ENCODE peak calls at places on chromosomes 16 and 17, in five cellular contexts. N is Peyer's patch; C is ascending aorta; X is naive thymus-derived CD4-positive, alpha-beta T cell; L is esophagus squamous epithelium. Z is an unnamed sample.

GRCh38 chr17:2394775-2395191 is 6.1 kb downstream of the MNT start:
- DNase-seq in N (no peak), C (no peak), X (peak; percentile 10), L (no peak), Z (no peak)

GRCh38 chr16:46859719-46860152 is 24.4 kb upstream of the GPT2 start:
- DNase-seq in N (peak; percentile 62), C (no peak), X (no peak), L (no peak), Z (no peak)

GRCh38 chr17:2018716-2019490 is 6.2 kb downstream of the RTN4RL1 start:
- DNase-seq in N (no peak), C (no peak), X (no peak), L (no peak), Z (no peak)

GRCh38 chr17:82964851-82965341 is 114.5 kb upstream of the METRNL start:
- DNase-seq in N (peak; percentile 42), C (no peak), X (no peak), L (no peak), Z (no peak)

GRCh38 chr17:27564463-27564862 is 66.5 kb upstream of the LGALS9 start:
- DNase-seq in N (no peak), C (no peak), X (no peak), L (no peak), Z (no peak)

GRCh38 chr16:84970447-84971127 is 40.7 kb downstream of the ZDHHC7 start:
- DNase-seq in N (peak; percentile 86), C (peak; percentile 84), X (peak; percentile 74), L (no peak), Z (no peak)

GRCh38 chr17:50027639-50028206 is 28.2 kb upstream of the ITGA3 start:
- DNase-seq in N (no peak), C (peak; percentile 96), X (no peak), L (no peak), Z (peak; percentile 68)

GRCh38 chr17:11996722-11997146 is 541 bp downstream of the ZNF18 start:
- DNase-seq in N (no peak), C (peak; percentile 65), X (peak; percentile 40), L (peak; percentile 35), Z (no peak)

GRCh38 chr17:35915153-35915969 is 15.2 kb downstream of the RDM1 start:
- DNase-seq in N (no peak), C (no peak), X (no peak), L (no peak), Z (no peak)

GRCh38 chr17:28760561-28760960 is 16.8 kb downstream of the TRAF4 start:
- DNase-seq in N (no peak), C (no peak), X (no peak), L (no peak), Z (no peak)

GRCh38 chr16:52069866-52070265 is 477.1 kb downstream of the TOX3 start:
- DNase-seq in N (no peak), C (no peak), X (no peak), L (no peak), Z (no peak)

DNA sequence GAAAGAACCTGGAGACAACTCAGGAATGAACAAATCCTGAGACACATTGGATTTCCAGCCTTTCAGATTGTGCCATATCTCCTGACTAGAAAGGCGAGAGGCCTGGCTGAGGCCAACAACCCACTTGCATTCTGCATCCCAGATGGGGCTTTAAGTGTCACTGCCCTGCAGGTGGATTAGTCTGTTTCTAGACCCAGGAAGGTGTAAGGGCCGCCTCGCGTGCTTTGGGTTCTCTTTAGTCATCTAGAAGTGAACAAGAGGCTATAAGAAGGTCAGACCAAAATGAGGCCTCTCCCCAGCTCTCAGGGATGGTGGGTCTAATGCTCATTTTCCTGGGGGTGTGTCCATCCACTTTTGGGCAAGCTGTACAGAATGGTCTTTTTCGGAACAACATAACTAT is 4.9 kb downstream of the SAP30BP start:
- DNase-seq in N (no peak), C (no peak), X (no peak), L (no peak), Z (no peak)
- H3K36me3 ChIP-seq in N (peaks cover 61% of the 10 kb centered on the region), C (peaks cover 44% of the 10 kb centered on the region), X (peaks cover 59% of the 10 kb centered on the region), L (peaks cover 76% of the 10 kb centered on the region), Z (peaks cover 18% of the 10 kb centered on the region)

GRCh38 chr17:67227488-67227887 is 17.5 kb downstream of the HELZ start:
- DNase-seq in N (no peak), C (no peak), X (no peak), L (no peak), Z (no peak)

GRCh38 chr17:67218385-67218950 is 26.5 kb downstream of the HELZ start:
- DNase-seq in N (no peak), C (no peak), X (no peak), L (no peak), Z (no peak)

GRCh38 chr17:67221062-67221998 is 23.7 kb downstream of the HELZ start:
- DNase-seq in N (no peak), C (no peak), X (peak; percentile 27), L (no peak), Z (no peak)

GRCh38 chr17:67229109-67229991 is 15.6 kb downstream of the HELZ start:
- DNase-seq in N (no peak), C (no peak), X (no peak), L (no peak), Z (no peak)

DNA sequence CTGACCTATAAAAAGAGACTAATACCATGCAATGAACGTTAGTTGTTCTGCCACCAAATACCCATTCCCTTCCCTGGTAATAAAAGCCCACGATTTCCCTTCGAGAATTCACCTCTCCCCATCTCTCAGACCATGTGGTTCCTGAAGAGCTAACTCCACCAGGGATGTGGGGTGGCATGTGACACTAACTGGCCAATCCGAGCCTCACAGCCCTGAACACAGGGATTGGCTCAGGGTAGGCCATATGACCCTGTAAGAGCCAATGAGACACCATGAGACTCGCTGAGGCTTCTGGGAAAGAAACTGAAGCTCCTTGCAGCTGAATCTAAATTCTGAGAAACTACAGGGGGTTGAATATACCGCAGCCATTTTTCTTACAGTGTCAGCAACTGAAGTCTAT is 21.1 kb downstream of the HELZ start:
- DNase-seq in N (no peak), C (no peak), X (no peak), L (no peak), Z (no peak)
- H3K36me3 ChIP-seq in N (no peaks in the 10 kb centered on the region), C (no peaks in the 10 kb centered on the region), X (no peaks in the 10 kb centered on the region), L (peaks cover 22% of the 10 kb centered on the region), Z (no peaks in the 10 kb centered on the region)

GRCh38 chr16:16116841-16117240 is 106.5 kb downstream of the ABCC6 start:
- DNase-seq in N (no peak), C (no peak), X (no peak), L (no peak), Z (no peak)
- H3K36me3 ChIP-seq in N (peaks cover 65% of the 10 kb centered on the region), C (peaks cover 70% of the 10 kb centered on the region), X (peaks cover 91% of the 10 kb centered on the region), L (peaks cover 100% of the 10 kb centered on the region), Z (peaks cover 34% of the 10 kb centered on the region)

GRCh38 chr17:19359151-19359550 is 3.4 kb downstream of the B9D1 start:
- DNase-seq in N (no peak), C (no peak), X (no peak), L (no peak), Z (no peak)
- H3K36me3 ChIP-seq in N (no peaks in the 10 kb centered on the region), C (no peaks in the 10 kb centered on the region), X (no peaks in the 10 kb centered on the region), L (peaks cover 10% of the 10 kb centered on the region), Z (peaks cover 2% of the 10 kb centered on the region)

GRCh38 chr16:89736554-89736953 is 15.2 kb downstream of the ZNF276 start:
- DNase-seq in N (no peak), C (no peak), X (no peak), L (no peak), Z (no peak)
- H3K36me3 ChIP-seq in N (peaks cover 92% of the 10 kb centered on the region), C (peaks cover 81% of the 10 kb centered on the region), X (peaks cover 89% of the 10 kb centered on the region), L (peaks cover 99% of the 10 kb centered on the region), Z (peaks cover 38% of the 10 kb centered on the region)

GRCh38 chr17:80142929-80143328 is 4.0 kb downstream of the EIF4A3 start:
- DNase-seq in N (no peak), C (peak; percentile 30), X (no peak), L (no peak), Z (no peak)
- H3K36me3 ChIP-seq in N (peaks cover 63% of the 10 kb centered on the region), C (peaks cover 62% of the 10 kb centered on the region), X (peaks cover 63% of the 10 kb centered on the region), L (peaks cover 65% of the 10 kb centered on the region), Z (peaks cover 22% of the 10 kb centered on the region)

DNA sequence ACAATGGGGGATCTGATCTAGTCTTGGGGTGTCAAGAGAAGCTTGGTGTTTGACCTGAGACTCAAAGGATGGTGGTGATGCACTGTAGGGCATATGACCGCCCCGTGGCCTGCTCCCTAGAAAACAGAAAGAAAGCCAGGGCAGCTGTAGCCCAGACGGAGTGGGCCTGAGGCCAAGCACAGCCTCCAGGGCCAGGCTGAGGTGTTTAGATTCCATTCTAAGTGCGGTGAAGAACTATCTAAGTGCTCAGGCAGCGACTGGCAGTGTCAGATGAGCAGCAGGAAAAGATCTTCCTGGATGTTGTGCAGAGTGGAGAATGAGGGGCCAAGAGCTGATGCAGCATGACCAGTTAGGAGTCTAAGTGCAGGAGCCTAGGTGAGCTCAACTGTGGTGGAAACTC is 314.3 kb upstream of the CCL2 start:
- DNase-seq in N (no peak), C (no peak), X (no peak), L (no peak), Z (no peak)
- H3K36me3 ChIP-seq in N (no peaks in the 10 kb centered on the region), C (no peaks in the 10 kb centered on the region), X (no peaks in the 10 kb centered on the region), L (no peaks in the 10 kb centered on the region), Z (no peaks in the 10 kb centered on the region)

GRCh38 chr16:11554054-11554453 is 32.7 kb downstream of the LITAF start:
- DNase-seq in N (no peak), C (no peak), X (no peak), L (no peak), Z (no peak)

GRCh38 chr16:11551842-11552241 is 34.9 kb downstream of the LITAF start:
- DNase-seq in N (no peak), C (no peak), X (no peak), L (no peak), Z (no peak)

GRCh38 chr16:11552445-11552844 is 34.3 kb downstream of the LITAF start:
- DNase-seq in N (no peak), C (no peak), X (no peak), L (no peak), Z (no peak)

GRCh38 chr16:11553371-11553770 is 33.3 kb downstream of the LITAF start:
- DNase-seq in N (no peak), C (no peak), X (no peak), L (no peak), Z (no peak)

DNA sequence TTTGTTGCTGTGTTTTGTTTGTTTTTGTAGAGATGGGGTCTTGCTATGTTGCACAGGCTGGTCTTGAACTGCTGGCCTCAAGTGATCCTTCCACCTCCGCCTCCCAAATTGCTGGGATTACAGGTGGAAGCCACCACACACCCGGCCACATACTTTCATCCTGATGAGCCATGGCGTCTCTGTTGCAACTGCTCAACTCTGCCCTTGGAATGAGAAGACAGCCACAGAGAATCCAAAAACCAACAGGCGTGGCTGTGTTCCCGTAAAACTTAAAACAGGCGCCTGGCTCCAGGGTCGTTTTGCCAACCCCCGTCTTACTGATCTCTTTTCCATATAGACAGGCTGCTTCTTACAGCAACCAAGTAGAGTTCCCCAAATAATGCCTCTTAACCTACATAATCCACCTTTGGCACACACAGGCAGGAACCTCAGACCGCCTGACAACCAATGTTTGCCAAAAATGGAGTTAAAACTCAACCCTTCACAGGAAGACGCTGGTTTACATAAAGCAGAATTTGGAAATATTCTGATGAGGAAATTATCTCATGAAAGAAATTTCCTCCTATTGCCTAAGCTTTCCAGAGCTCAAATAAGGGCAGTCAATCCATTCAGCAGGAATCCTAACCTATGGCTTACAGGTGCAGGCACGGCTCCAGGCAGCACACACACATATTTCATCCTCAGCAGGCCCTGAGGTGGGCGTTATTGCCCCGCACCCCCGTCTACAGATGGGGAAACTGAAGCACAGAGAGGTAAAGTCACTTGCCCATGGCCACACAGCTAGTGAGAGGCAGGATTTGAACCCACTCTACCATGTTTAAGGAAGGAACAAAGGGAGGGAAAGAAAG is 35.8 kb downstream of the LITAF start:
- DNase-seq in N (no peak), C (no peak), X (no peak), L (no peak), Z (no peak)
- H3K36me3 ChIP-seq in N (peaks cover 52% of the 10 kb centered on the region), C (peaks cover 79% of the 10 kb centered on the region), X (peaks cover 92% of the 10 kb centered on the region), L (peaks cover 61% of the 10 kb centered on the region), Z (peaks cover 22% of the 10 kb centered on the region)

GRCh38 chr16:71453051-71453450 is 9.0 kb downstream of the ZNF23 start:
- DNase-seq in N (no peak), C (no peak), X (no peak), L (no peak), Z (no peak)
- H3K36me3 ChIP-seq in N (peaks cover 86% of the 10 kb centered on the region), C (peaks cover 84% of the 10 kb centered on the region), X (peaks cover 82% of the 10 kb centered on the region), L (peaks cover 94% of the 10 kb centered on the region), Z (peaks cover 30% of the 10 kb centered on the region)

GRCh38 chr17:81851423-81851822 is 8.9 kb downstream of the P4HB start:
- DNase-seq in N (no peak), C (no peak), X (no peak), L (no peak), Z (no peak)
- H3K36me3 ChIP-seq in N (peaks cover 95% of the 10 kb centered on the region), C (peaks cover 82% of the 10 kb centered on the region), X (peaks cover 65% of the 10 kb centered on the region), L (peaks cover 99% of the 10 kb centered on the region), Z (peaks cover 54% of the 10 kb centered on the region)